ENCODE peak calls at places on chromosomes 1 and 21, in nine cellular contexts. X is Caco-2, A is uterus, U is IMR-90, H is tibial nerve, I is HCT116, P is mesenchymal stem cell, D is psoas muscle, W is GM23338. J is an unnamed sample. For H3K4me1, the result is how much of the 10 kb centered on the place peaks cover.

GRCh38 chr1:156493154-156493631 is 7.4 kb downstream of the MEF2D start:
- DNase-seq in D (no peak), W (no peak), A (no peak), U (no peak), X (no peak), I (no peak), P (no peak), H (no peak), J (no peak)

GRCh38 chr1:32400876-32401631 is 6.8 kb upstream of the BSDC1 start:
- DNase-seq in P (peak), W (peak), X (peak), U (peak), H (peak), A (peak), I (peak), D (peak), J (peak)

GRCh38 chr1:214361636-214362035 is 80.7 kb downstream of the SMYD2 start:
- DNase-seq in I (no peak), W (no peak), U (no peak), A (no peak), D (no peak), P (no peak), H (no peak), X (no peak), J (no peak)

GRCh38 chr1:198234511-198235251 is 77.9 kb downstream of the NEK7 start:
- DNase-seq in D (no peak), X (no peak), A (no peak), W (no peak), I (no peak), H (no peak), P (peak), U (peak), J (no peak)

GRCh38 chr21:17406202-17406601 is 106.6 kb upstream of the CXADR start:
- DNase-seq in D (no peak), A (no peak), X (no peak), I (no peak), H (no peak), W (no peak), P (no peak), U (no peak), J (no peak)

GRCh38 chr21:44947111-44947929 is 7.5 kb downstream of the SLX9 start:
- DNase-seq in D (peak), I (no peak), A (no peak), W (no peak), U (no peak), X (peak), P (no peak), H (no peak), J (no peak)

GRCh38 chr1:204961765-204962419 is 81.1 kb upstream of the CNTN2 start:
- DNase-seq in U (no peak), H (no peak), W (peak), A (no peak), D (no peak), I (no peak), P (no peak), X (no peak), J (no peak)

GRCh38 chr1:66778266-66778665 is 22.8 kb downstream of the INSL5 start:
- DNase-seq in W (no peak), X (no peak), P (no peak), U (no peak), A (no peak), I (no peak), H (no peak), D (no peak), J (no peak)

GRCh38 chr1:229940689-229941088 is 126.3 kb upstream of the GALNT2 start:
- DNase-seq in U (peak), P (no peak), D (no peak), X (no peak), W (no peak), H (no peak), A (no peak), I (no peak), J (no peak)

GRCh38 chr1:111754964-111755320 is 759 bp upstream of the DDX20 start:
- DNase-seq in H (peak), D (peak), P (peak), A (peak), W (peak), I (no peak), U (peak), X (no peak), J (no peak)

GRCh38 chr1:167935252-167936067 is 1.0 kb upstream of the DCAF6 start:
- DNase-seq in A (peak), U (peak), P (peak), I (no peak), X (peak), H (peak), W (peak), D (no peak), J (no peak)

GRCh38 chr1:23567996-23568607 is 8.8 kb upstream of the ID3 start:
- DNase-seq in D (peak), X (no peak), A (no peak), H (no peak), U (no peak), W (peak), P (no peak), I (no peak), J (no peak)

GRCh38 chr21:36027352-36027751 is 33.0 kb downstream of the SETD4 start:
- DNase-seq in X (no peak), A (no peak), U (peak), H (no peak), W (no peak), I (no peak), D (no peak), P (peak), J (no peak)

GRCh38 chr1:241939798-241940197 is 17.8 kb upstream of the BECN2 start:
- DNase-seq in D (no peak), W (no peak), H (no peak), A (no peak), X (no peak), I (no peak), U (no peak), P (no peak), J (no peak)

GRCh38 chr1:7121622-7121988 is 336.4 kb downstream of the CAMTA1 start:
- DNase-seq in P (no peak), A (peak), I (no peak), D (peak), W (no peak), X (no peak), U (no peak), H (no peak), J (peak)

GRCh38 chr1:245580651-245581050 is 425.9 kb downstream of the KIF26B start:
- DNase-seq in W (no peak), P (no peak), H (no peak), X (no peak), U (no peak), D (no peak), I (no peak), A (no peak), J (no peak)

GRCh38 chr1:177981186-177981585 is 11.3 kb upstream of the SEC16B start:
- DNase-seq in P (no peak), U (no peak), I (no peak), D (no peak), A (no peak), X (no peak), H (no peak), W (no peak), J (no peak)

GRCh38 chr21:46183910-46184624 is at the start of gene SPATC1L:
- DNase-seq in I (no peak), P (peak), U (peak), W (peak), A (peak), X (no peak), D (peak), H (no peak), J (no peak)

GRCh38 chr1:178461676-178462075 is 35.1 kb downstream of the CLEC20A start:
- DNase-seq in P (peak), U (no peak), I (no peak), X (no peak), H (no peak), W (no peak), A (no peak), D (no peak), J (no peak)

GRCh38 chr1:94553931-94554330 is 12.4 kb upstream of the F3 start:
- DNase-seq in I (no peak), U (no peak), H (no peak), P (no peak), A (no peak), D (no peak), X (no peak), W (no peak), J (no peak)

GRCh38 chr1:154589780-154590179 is 18.2 kb downstream of the ADAR start:
- DNase-seq in D (no peak), H (no peak), A (no peak), I (no peak), W (no peak), P (peak), U (peak), X (no peak), J (no peak)

GRCh38 chr1:201602413-201603265 is 63.7 kb downstream of the NAV1 start:
- DNase-seq in H (no peak), W (no peak), U (peak), A (no peak), P (peak), X (no peak), I (no peak), D (peak), J (no peak)

GRCh38 chr1:19392221-19392620 is 80.1 kb downstream of the SLC66A1 start:
- DNase-seq in A (no peak), W (no peak), P (no peak), H (no peak), I (no peak), D (no peak), X (no peak), U (no peak), J (no peak)
- H3K4me1 ChIP-seq in A (under half), W (under half), P (under half), H (under half), I (under half), D (under half), X (under half), U (under half), J (under half)

GRCh38 chr1:53132176-53132575 is 10.3 kb downstream of the SLC1A7 start:
- DNase-seq in P (no peak), D (no peak), H (no peak), I (no peak), W (no peak), U (no peak), A (peak), X (no peak), J (no peak)
- H3K4me1 ChIP-seq in P (under half), D (under half), H (under half), I (under half), W (under half), U (under half), A (under half), X (under half), J (under half)

DNA sequence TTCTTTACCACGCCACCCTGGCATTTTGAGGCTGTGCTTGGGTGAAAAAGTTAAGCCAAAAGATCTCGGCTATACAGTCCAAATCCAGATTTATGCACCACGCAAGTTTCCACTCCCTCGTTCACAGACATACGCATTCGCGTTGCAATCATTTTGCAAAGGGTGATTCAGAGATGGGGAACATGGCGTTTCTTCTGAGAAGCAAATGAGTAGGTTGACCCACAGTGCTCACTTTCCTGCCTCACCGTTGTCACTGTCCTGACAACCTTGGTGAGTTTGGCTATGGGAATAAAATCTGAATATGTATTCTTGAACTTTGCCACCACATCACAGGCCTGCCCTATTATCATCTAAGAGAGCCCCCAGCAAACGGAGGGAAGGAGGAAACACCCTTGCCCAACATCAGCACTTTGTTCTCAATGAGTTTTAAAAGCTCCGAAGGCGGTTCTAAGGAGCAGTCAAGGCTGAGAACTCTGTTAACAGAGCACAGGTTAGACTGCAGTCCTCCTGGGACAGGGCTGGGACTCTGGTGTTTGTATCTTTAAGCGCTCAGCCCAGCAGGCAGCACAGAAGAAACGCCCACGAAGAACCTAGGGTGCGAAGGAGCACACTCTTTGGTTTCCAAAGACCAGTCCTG is 86.4 kb downstream of the RUNX1 start:
- DNase-seq in H (no peak), W (no peak), X (no peak), P (peak), U (no peak), I (no peak), A (no peak), D (no peak), J (no peak)
- H3K4me1 ChIP-seq in H (under half), W (under half), X (under half), P (under half), U (under half), I (under half), A (under half), D (under half), J (under half)

GRCh38 chr1:41239988-41240610 is 2.0 kb downstream of the SCMH1 start:
- DNase-seq in U (peak), I (no peak), A (no peak), W (no peak), D (no peak), X (peak), H (peak), P (peak), J (no peak)

GRCh38 chr1:41240806-41241747 is 1.0 kb downstream of the SCMH1 start:
- DNase-seq in A (peak), X (no peak), P (peak), W (peak), H (peak), U (peak), I (no peak), D (peak), J (no peak)

GRCh38 chr1:41238311-41239094 is 3.6 kb downstream of the SCMH1 start:
- DNase-seq in P (peak), A (no peak), D (no peak), X (no peak), I (no peak), U (peak), W (no peak), H (no peak), J (no peak)

GRCh38 chr1:41242645-41243171 is 602 bp upstream of the SCMH1 start:
- DNase-seq in W (peak), I (no peak), X (no peak), D (no peak), U (no peak), H (no peak), P (peak), A (no peak), J (no peak)

DNA sequence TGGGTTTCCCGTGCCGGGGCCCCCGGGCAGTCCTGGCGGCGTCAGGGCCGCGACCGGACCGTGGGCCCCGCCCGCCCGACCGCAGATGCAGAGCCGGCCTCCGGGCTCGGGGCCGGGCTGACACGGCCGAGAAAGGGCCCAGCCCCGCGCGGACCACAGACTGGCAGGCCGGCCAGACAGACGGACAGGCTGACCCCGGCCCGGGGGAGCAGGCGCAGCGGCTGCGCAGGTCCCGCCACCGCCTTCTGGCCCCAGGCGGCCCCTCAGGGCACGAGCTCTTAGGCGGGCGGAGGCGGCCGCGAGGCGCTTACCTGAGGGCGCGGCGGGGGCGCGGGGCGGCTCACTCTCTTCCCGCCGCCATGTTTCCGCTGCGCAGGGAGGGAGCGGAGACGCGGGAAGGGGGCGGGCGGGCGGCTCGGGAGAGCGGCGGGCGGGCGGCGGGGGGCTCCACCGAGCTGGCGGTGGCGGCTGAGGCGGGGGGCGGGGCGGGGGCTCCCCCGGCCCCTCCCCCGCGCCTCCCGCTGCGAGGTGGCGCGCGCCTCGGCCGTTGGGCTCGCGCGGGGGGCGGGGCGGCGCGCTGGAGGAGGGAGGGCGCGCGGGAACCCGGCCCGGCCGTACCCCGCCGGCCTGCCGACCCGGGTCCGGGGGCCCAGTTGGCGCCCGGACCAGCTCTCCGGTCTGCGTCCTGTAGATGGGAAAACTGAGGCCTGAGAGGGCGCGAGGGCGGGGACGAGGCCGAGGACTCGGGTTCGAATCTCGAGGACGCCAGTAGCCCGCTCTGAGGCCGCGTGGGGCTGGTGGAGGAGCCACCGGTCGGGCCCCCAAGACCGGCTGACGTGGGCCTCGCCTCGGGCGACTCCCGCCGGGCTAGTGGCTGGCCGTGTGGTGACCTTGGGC is at the start of gene SCMH1:
- DNase-seq in H (peak), W (peak), A (peak), I (no peak), D (peak), P (peak), U (peak), X (peak), J (no peak)
- H3K4me1 ChIP-seq in H (under half), W (under half), A (under half), I (under half), D (under half), P (under half), U (under half), X (half or more), J (under half)

GRCh38 chr1:244296447-244296846 is 155.3 kb downstream of the ADSS2 start:
- DNase-seq in A (no peak), W (no peak), X (no peak), P (no peak), D (no peak), H (no peak), I (no peak), U (no peak), J (no peak)

GRCh38 chr1:244297616-244298015 is 154.1 kb downstream of the ADSS2 start:
- DNase-seq in H (no peak), D (no peak), I (no peak), P (no peak), X (no peak), W (no peak), A (no peak), U (no peak), J (no peak)

GRCh38 chr1:244297087-244297486 is 154.6 kb downstream of the ADSS2 start:
- DNase-seq in A (no peak), X (no peak), H (no peak), P (no peak), I (no peak), U (no peak), D (no peak), W (no peak), J (no peak)

GRCh38 chr1:244296010-244296409 is 155.7 kb downstream of the ADSS2 start:
- DNase-seq in A (no peak), X (no peak), H (no peak), U (no peak), I (no peak), D (no peak), P (no peak), W (no peak), J (no peak)

GRCh38 chr1:244294825-244295224 is 156.9 kb downstream of the ADSS2 start:
- DNase-seq in P (no peak), D (no peak), U (no peak), H (no peak), W (no peak), X (no peak), I (no peak), A (no peak), J (no peak)
- H3K4me1 ChIP-seq in P (under half), D (under half), U (under half), H (under half), W (under half), X (under half), I (under half), A (under half), J (under half)

J was measured in thoracic aorta.